ENCODE peak calls at places on chromosomes 11 and 22, in eight cellular contexts. B, I, D, R, E, V, M and H are unnamed samples.

GRCh38 chr11:74388678-74389327 is 9.4 kb downstream of the PGM2L1 start:
- DNase-seq in B (peak; percentile 41), I (peak; percentile 59), D (no peak), R (peak; percentile 83), E (peak; percentile 42), V (peak; percentile 67), M (no peak), H (peak; percentile 38)

GRCh38 chr11:77771135-77771534 is 49.4 kb downstream of the RSF1 start:
- DNase-seq in B (no peak), I (no peak), D (no peak), R (no peak), E (no peak), V (no peak), M (no peak), H (no peak)

GRCh38 chr22:45552580-45553332 is 50.1 kb downstream of the FBLN1 start:
- DNase-seq in B (peak; percentile 48), I (no peak), D (peak; percentile 86), R (peak; percentile 69), E (peak; percentile 57), V (peak; percentile 97), M (peak; percentile 88), H (no peak)

GRCh38 chr11:68840661-68841653 is 759 bp downstream of the CPT1A start:
- DNase-seq in B (peak; percentile 77), I (no peak), D (peak; percentile 85), R (peak; percentile 79), E (peak; percentile 54), V (peak; percentile 40), M (peak; percentile 88), H (no peak)

GRCh38 chr11:30595929-30596328 is 9.8 kb upstream of the MPPED2 start:
- DNase-seq in B (no peak), I (no peak), D (no peak), R (peak; percentile 52), E (no peak), V (no peak), M (no peak), H (no peak)

GRCh38 chr11:121762820-121763219 is 310.1 kb upstream of the SORL1-AS1 start:
- DNase-seq in B (no peak), I (no peak), D (no peak), R (peak; percentile 62), E (peak; percentile 29), V (peak; percentile 51), M (no peak), H (no peak)

GRCh38 chr22:45425531-45426265 is 12.2 kb downstream of the RIBC2 start:
- DNase-seq in B (no peak), I (no peak), D (peak; percentile 54), R (no peak), E (no peak), V (no peak), M (peak; percentile 62), H (no peak)

GRCh38 chr11:82854242-82854641 is 46.0 kb downstream of the PRCP start:
- DNase-seq in B (no peak), I (no peak), D (no peak), R (no peak), E (no peak), V (peak; percentile 25), M (no peak), H (no peak)